ENCODE peak calls at places on chromosomes 4 and X, in four cellular contexts. One of them, this sample, is unnamed.

GRCh38 chr4:78018271-78019049 is 38.7 kb upstream of the FRAS1 start:
- DNase-seq in progenitor cell of endocrine pancreas: no peak
- DNase-seq in cardiac fibroblast: no peak
- DNase-seq in lower leg skin: no peak
- DNase-seq in this sample: no peak

GRCh38 chrX:47413179-47413594 is 42.8 kb downstream of the ZNF157 start:
- DNase-seq in progenitor cell of endocrine pancreas: no peak
- DNase-seq in cardiac fibroblast: no peak
- DNase-seq in lower leg skin: no peak
- DNase-seq in this sample: no peak

GRCh38 chr4:92215471-92215870 is 88.3 kb upstream of the GRID2 start:
- DNase-seq in progenitor cell of endocrine pancreas: no peak
- DNase-seq in cardiac fibroblast: no peak
- DNase-seq in lower leg skin: no peak
- DNase-seq in this sample: no peak

GRCh38 chr4:19034089-19034488 is 1012.5 kb upstream of the LCORL start:
- DNase-seq in progenitor cell of endocrine pancreas: no peak
- DNase-seq in cardiac fibroblast: no peak
- DNase-seq in lower leg skin: no peak
- DNase-seq in this sample: no peak

GRCh38 chr4:183364025-183364424 is 41.8 kb upstream of the CLDN24 start:
- DNase-seq in progenitor cell of endocrine pancreas: no peak
- DNase-seq in cardiac fibroblast: no peak
- DNase-seq in lower leg skin: no peak
- DNase-seq in this sample: no peak

GRCh38 chrX:107673933-107674479 is 45.7 kb downstream of the PRPS1 start:
- DNase-seq in progenitor cell of endocrine pancreas: no peak
- DNase-seq in cardiac fibroblast: peak
- DNase-seq in lower leg skin: peak
- DNase-seq in this sample: peak

GRCh38 chrX:115112411-115112810 is 76.8 kb upstream of the RBMXL3 start:
- DNase-seq in progenitor cell of endocrine pancreas: no peak
- DNase-seq in cardiac fibroblast: no peak
- DNase-seq in lower leg skin: no peak
- DNase-seq in this sample: no peak

GRCh38 chr4:165138843-165139242 is 26.2 kb upstream of the TMEM192 start:
- DNase-seq in progenitor cell of endocrine pancreas: no peak
- DNase-seq in cardiac fibroblast: no peak
- DNase-seq in lower leg skin: no peak
- DNase-seq in this sample: no peak

GRCh38 chrX:16552546-16552945 is 97.4 kb upstream of the S100G start:
- DNase-seq in progenitor cell of endocrine pancreas: no peak
- DNase-seq in cardiac fibroblast: peak
- DNase-seq in lower leg skin: no peak
- DNase-seq in this sample: no peak

GRCh38 chr4:155603360-155603891 is 63.2 kb upstream of the GUCY1A1 start:
- DNase-seq in progenitor cell of endocrine pancreas: no peak
- DNase-seq in cardiac fibroblast: no peak
- DNase-seq in lower leg skin: no peak
- DNase-seq in this sample: no peak

GRCh38 chr4:94409947-94410346 is 41.8 kb upstream of the PDLIM5 start:
- DNase-seq in progenitor cell of endocrine pancreas: no peak
- DNase-seq in cardiac fibroblast: peak
- DNase-seq in lower leg skin: no peak
- DNase-seq in this sample: no peak

GRCh38 chr4:26058537-26058936 is 144.5 kb downstream of the SMIM20 start:
- DNase-seq in progenitor cell of endocrine pancreas: no peak
- DNase-seq in cardiac fibroblast: no peak
- DNase-seq in lower leg skin: peak
- DNase-seq in this sample: no peak

GRCh38 chr4:8699479-8700145 is 107.0 kb downstream of the CPZ start:
- DNase-seq in progenitor cell of endocrine pancreas: no peak
- DNase-seq in cardiac fibroblast: no peak
- DNase-seq in lower leg skin: peak
- DNase-seq in this sample: no peak

GRCh38 chr4:8702020-8702495 is 109.5 kb downstream of the CPZ start:
- DNase-seq in progenitor cell of endocrine pancreas: no peak
- DNase-seq in cardiac fibroblast: no peak
- DNase-seq in lower leg skin: peak
- DNase-seq in this sample: no peak

GRCh38 chr4:8701101-8702019 is 108.8 kb downstream of the CPZ start:
- DNase-seq in progenitor cell of endocrine pancreas: no peak
- DNase-seq in cardiac fibroblast: no peak
- DNase-seq in lower leg skin: peak
- DNase-seq in this sample: no peak

GRCh38 chr4:8699063-8699385 is 106.5 kb downstream of the CPZ start:
- DNase-seq in progenitor cell of endocrine pancreas: no peak
- DNase-seq in cardiac fibroblast: no peak
- DNase-seq in lower leg skin: no peak
- DNase-seq in this sample: no peak

GRCh38 chr4:8700576-8700975 is 108.0 kb downstream of the CPZ start:
- DNase-seq in progenitor cell of endocrine pancreas: no peak
- DNase-seq in cardiac fibroblast: no peak
- DNase-seq in lower leg skin: peak
- DNase-seq in this sample: no peak
- TF ChIP-seq CTCF in progenitor cell of endocrine pancreas: no peak
- TF ChIP-seq CTCF in cardiac fibroblast: no peak
- TF ChIP-seq CTCF in lower leg skin: no peak
- TF ChIP-seq CTCF in this sample: no peak

GRCh38 chrX:70332600-70332999 is 42.7 kb downstream of the KIF4A start:
- DNase-seq in progenitor cell of endocrine pancreas: no peak
- DNase-seq in cardiac fibroblast: no peak
- DNase-seq in lower leg skin: no peak
- DNase-seq in this sample: no peak
- TF ChIP-seq CTCF in progenitor cell of endocrine pancreas: peak
- TF ChIP-seq CTCF in cardiac fibroblast: no peak
- TF ChIP-seq CTCF in lower leg skin: no peak
- TF ChIP-seq CTCF in this sample: no peak

DNA sequence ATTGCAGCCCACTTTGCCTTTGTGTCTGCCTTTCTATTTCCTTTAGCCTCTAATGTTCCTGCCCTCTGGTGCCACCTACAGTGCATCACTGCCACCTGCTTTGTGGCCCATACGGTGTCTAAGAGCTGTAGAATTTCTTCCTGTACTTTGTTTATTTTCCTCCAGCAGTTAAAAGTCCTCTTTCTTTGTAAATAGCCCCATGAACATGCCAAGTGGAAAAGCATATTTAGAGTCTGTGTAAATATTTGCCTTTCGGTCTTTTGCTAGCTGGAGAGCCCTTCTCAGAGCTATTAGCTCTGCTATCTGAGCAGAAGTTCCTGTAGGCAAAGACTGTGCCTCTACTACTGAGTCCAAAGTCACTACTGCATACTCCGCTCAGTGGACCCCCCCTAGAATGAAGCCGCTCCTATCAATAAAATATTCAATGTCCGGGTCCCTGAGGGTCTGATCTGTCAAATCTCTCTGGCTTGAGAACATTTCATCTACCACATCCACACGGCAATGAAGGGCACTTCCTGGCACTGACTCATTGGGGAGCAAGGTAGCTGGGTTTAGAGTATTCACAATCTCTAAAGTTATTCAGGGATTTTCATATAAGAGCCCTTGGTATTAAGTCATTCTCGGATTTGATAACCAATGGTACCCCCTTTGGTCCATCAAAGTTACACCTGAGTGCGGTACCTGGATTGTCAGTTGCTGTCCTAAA is 36.3 kb downstream of the SULT1E1 start:
- DNase-seq in progenitor cell of endocrine pancreas: no peak
- DNase-seq in cardiac fibroblast: peak
- DNase-seq in lower leg skin: no peak
- DNase-seq in this sample: no peak
- TF ChIP-seq CTCF in progenitor cell of endocrine pancreas: peak
- TF ChIP-seq CTCF in cardiac fibroblast: peak
- TF ChIP-seq CTCF in lower leg skin: no peak
- TF ChIP-seq CTCF in this sample: peak

GRCh38 chr4:139085141-139085540 is 69.6 kb downstream of the NOCT start:
- DNase-seq in progenitor cell of endocrine pancreas: no peak
- DNase-seq in cardiac fibroblast: peak
- DNase-seq in lower leg skin: no peak
- DNase-seq in this sample: no peak
- TF ChIP-seq CTCF in progenitor cell of endocrine pancreas: peak
- TF ChIP-seq CTCF in cardiac fibroblast: peak
- TF ChIP-seq CTCF in lower leg skin: no peak
- TF ChIP-seq CTCF in this sample: peak

This sample was measured in GM10248.